ENCODE peak calls at places on chromosomes 4 and X, in seven cellular contexts. L is Peyer's patch; R is lower lobe of right lung; Y is right lobe of liver; P is cardiac fibroblast; U is breast epithelium; J is CD8-positive, alpha-beta T cell. T is an unnamed sample.

GRCh38 chr4:6869944-6870343 is 39.7 kb upstream of the TBC1D14 start:
- DNase-seq in L (no peak), R (no peak), Y (no peak), P (no peak), U (no peak), J (no peak), T (no peak)

GRCh38 chr4:998096-998691 is 5.0 kb upstream of the SLC26A1 start:
- DNase-seq in L (no peak), R (no peak), Y (no peak), P (no peak), U (no peak), J (no peak), T (no peak)

GRCh38 chr4:54658321-54659093 is 750 bp downstream of the KIT start:
- DNase-seq in L (no peak), R (peak), Y (peak), P (peak), U (no peak), J (peak), T (peak)

GRCh38 chr4:4362991-4363697 is 23.8 kb upstream of the NSG1 start:
- DNase-seq in L (no peak), R (no peak), Y (no peak), P (no peak), U (no peak), J (no peak), T (no peak)

GRCh38 chr4:47852121-47852520 is 14.3 kb upstream of the CORIN start:
- DNase-seq in L (no peak), R (no peak), Y (no peak), P (peak), U (no peak), J (no peak), T (peak)

GRCh38 chr4:73064536-73064935 is 5.0 kb downstream of the COX18 start:
- DNase-seq in L (no peak), R (no peak), Y (no peak), P (no peak), U (no peak), J (no peak), T (no peak)

GRCh38 chr4:187167126-187167525 is 443.5 kb upstream of the FAT1 start:
- DNase-seq in L (no peak), R (no peak), Y (no peak), P (no peak), U (no peak), J (no peak), T (no peak)

GRCh38 chr4:155552180-155552579 is 114.5 kb upstream of the GUCY1A1 start:
- DNase-seq in L (no peak), R (no peak), Y (no peak), P (no peak), U (no peak), J (no peak), T (peak)

GRCh38 chrX:1466232-1466661 is 13.5 kb upstream of the ASMTL start:
- DNase-seq in L (peak), R (peak), Y (no peak), P (no peak), U (no peak), J (peak), T (no peak)

GRCh38 chr4:109912706-109913621 is at the start of gene EGF:
- DNase-seq in L (no peak), R (no peak), Y (no peak), P (peak), U (no peak), J (no peak), T (peak)

GRCh38 chr4:87089368-87089767 is 131.1 kb downstream of the KLHL8 start:
- DNase-seq in L (no peak), R (no peak), Y (no peak), P (no peak), U (no peak), J (no peak), T (no peak)

DNA sequence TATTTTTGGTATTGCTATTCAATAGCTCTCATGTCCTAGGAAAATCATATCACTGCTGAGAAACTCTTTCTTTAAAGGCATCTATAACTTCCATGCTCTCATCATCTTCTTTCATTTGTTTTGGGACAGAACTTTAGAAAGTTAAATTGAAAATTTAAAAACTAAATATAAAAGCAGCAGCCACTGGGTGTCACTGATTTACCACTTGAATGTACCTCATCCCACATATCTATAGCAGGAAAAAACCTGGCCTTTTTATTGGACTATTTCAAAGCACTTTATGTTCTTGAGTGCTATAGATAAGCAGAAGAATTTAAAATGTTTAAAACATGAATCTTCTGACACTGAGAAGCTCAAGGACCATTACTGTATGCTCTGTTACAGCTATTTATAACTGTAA is 165.3 kb upstream of the TTC29 start:
- DNase-seq in L (no peak), R (no peak), Y (no peak), P (peak), U (no peak), J (no peak), T (no peak)
- TF ChIP-seq CTCF in L (no peak), R (peak), Y (peak), P (no peak), U (no peak), J (no peak), T (no peak)

GRCh38 chrX:31293409-31293808 is 221.6 kb upstream of the FTHL17 start:
- DNase-seq in L (no peak), R (no peak), Y (no peak), P (no peak), U (no peak), J (no peak), T (no peak)
- TF ChIP-seq CTCF in L (peak), R (peak), Y (no peak), P (no peak), U (no peak), J (no peak), T (no peak)

GRCh38 chrX:31600823-31601222 is 529.0 kb upstream of the FTHL17 start:
- DNase-seq in L (no peak), R (no peak), Y (no peak), P (no peak), U (no peak), J (no peak), T (no peak)
- TF ChIP-seq CTCF in L (no peak), R (no peak), Y (no peak), P (no peak), U (no peak), J (no peak), T (no peak)

GRCh38 chrX:110125435-110125834 is 122.5 kb downstream of the TMEM164 start:
- DNase-seq in L (no peak), R (no peak), Y (no peak), P (peak), U (no peak), J (no peak), T (no peak)
- TF ChIP-seq CTCF in L (no peak), R (no peak), Y (peak), P (peak), U (no peak), J (no peak), T (peak)

GRCh38 chr4:62408467-62408866 is 1208.3 kb downstream of the ADGRL3 start:
- DNase-seq in L (no peak), R (no peak), Y (no peak), P (no peak), U (no peak), J (no peak), T (no peak)
- TF ChIP-seq CTCF in L (no peak), R (no peak), Y (no peak), P (no peak), U (no peak), J (no peak), T (no peak)

DNA sequence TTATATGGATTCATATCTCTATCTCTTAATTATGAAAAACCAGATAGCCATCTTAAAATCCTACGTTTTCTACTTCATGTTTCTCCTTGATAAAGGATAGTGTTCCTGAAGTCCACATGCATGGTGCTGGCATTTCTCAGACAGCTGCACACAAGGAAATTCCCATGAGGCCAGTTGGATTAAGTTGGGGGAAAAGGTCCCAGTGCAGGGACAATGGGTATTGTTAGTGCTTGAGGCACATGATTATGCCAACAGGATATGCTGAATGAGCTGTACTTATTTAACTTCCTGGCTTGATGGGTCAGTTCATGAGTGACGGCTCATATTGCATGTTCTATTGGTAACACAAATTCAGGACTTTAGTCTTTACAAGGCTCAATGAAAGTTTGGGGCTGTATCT is 913.9 kb upstream of the NDST4 start:
- DNase-seq in L (no peak), R (no peak), Y (no peak), P (no peak), U (no peak), J (no peak), T (no peak)
- TF ChIP-seq CTCF in L (no peak), R (no peak), Y (no peak), P (no peak), U (no peak), J (no peak), T (no peak)

GRCh38 chrX:131187234-131187633 is 101.9 kb downstream of the IGSF1 start:
- DNase-seq in L (no peak), R (no peak), Y (no peak), P (no peak), U (no peak), J (no peak), T (no peak)
- TF ChIP-seq CTCF in L (no peak), R (no peak), Y (no peak), P (no peak), U (no peak), J (no peak), T (no peak)

T was measured in astrocyte of the cerebellum.